ENCODE peak calls at places on chromosomes 11 and 22, in eight cellular contexts. Y is ovary; D is astrocyte of the spinal cord; N is right atrium auricular region; V is activated CD8-positive, alpha-beta T cell treated with anti-CD3 and anti-CD28 coated beads for 36 hours; L is endothelial cell; X is lung; C is cardiac muscle cell. B is an unnamed sample.
A peak's percentile ranks its signal among the peaks of the same experiment; 100 is the strongest.

GRCh38 chr11:129247129-129247528 is 55.0 kb upstream of the ARHGAP32 start:
- DNase-seq in Y (no peak), D (no peak), N (no peak), V (no peak), L (no peak), X (no peak), C (no peak), B (no peak)

GRCh38 chr11:46958777-46959176 is 22.2 kb downstream of the CSTPP1 start:
- DNase-seq in Y (no peak), D (no peak), N (no peak), V (no peak), L (no peak), X (no peak), C (no peak), B (no peak)

GRCh38 chr22:45235851-45236342 is 4.8 kb downstream of the KIAA0930 start:
- DNase-seq in Y (no peak), D (no peak), N (no peak), V (no peak), L (no peak), X (no peak), C (no peak), B (no peak)

GRCh38 chr22:20979243-20979809 is 2.8 kb upstream of the LZTR1 start:
- DNase-seq in Y (peak; percentile 68), D (peak; percentile 77), N (no peak), V (peak; percentile 85), L (peak; percentile 45), X (peak; percentile 78), C (peak; percentile 93), B (no peak)

GRCh38 chr22:21928048-21928447 is 24.6 kb downstream of the PPM1F start:
- DNase-seq in Y (no peak), D (no peak), N (no peak), V (no peak), L (no peak), X (no peak), C (no peak), B (no peak)

GRCh38 chr11:7612056-7612660 is 61.1 kb downstream of the CYB5R2 start:
- DNase-seq in Y (no peak), D (no peak), N (no peak), V (no peak), L (no peak), X (no peak), C (no peak), B (no peak)

GRCh38 chr11:96265236-96265737 is 77.7 kb downstream of the MAML2 start:
- DNase-seq in Y (no peak), D (no peak), N (no peak), V (no peak), L (no peak), X (no peak), C (no peak), B (no peak)

GRCh38 chr11:5232150-5232549 is 2.1 kb downstream of the HBD start:
- DNase-seq in Y (no peak), D (no peak), N (no peak), V (no peak), L (no peak), X (no peak), C (no peak), B (no peak)

GRCh38 chr11:67082071-67082791 is 25.6 kb downstream of the RHOD start:
- DNase-seq in Y (peak; percentile 44), D (no peak), N (no peak), V (no peak), L (no peak), X (no peak), C (peak; percentile 27), B (no peak)

GRCh38 chr11:104973616-104974015 is 5.2 kb upstream of the CASP4 start:
- DNase-seq in Y (no peak), D (no peak), N (no peak), V (no peak), L (no peak), X (no peak), C (no peak), B (no peak)

GRCh38 chr11:75275581-75275980 is 35.0 kb downstream of the TPBGL start:
- DNase-seq in Y (peak; percentile 25), D (no peak), N (no peak), V (peak; percentile 76), L (no peak), X (peak; percentile 50), C (no peak), B (no peak)

GRCh38 chr22:43042101-43042780 is 27.3 kb upstream of the PACSIN2 start:
- DNase-seq in Y (no peak), D (peak; percentile 70), N (no peak), V (no peak), L (no peak), X (no peak), C (no peak), B (no peak)

GRCh38 chr11:112229746-112230433 is 3.7 kb downstream of the PTS start:
- DNase-seq in Y (no peak), D (peak; percentile 87), N (no peak), V (no peak), L (no peak), X (no peak), C (peak; percentile 92), B (no peak)

GRCh38 chr11:94128171-94128745 is 383 bp upstream of the PANX1 start:
- DNase-seq in Y (no peak), D (no peak), N (no peak), V (no peak), L (peak; percentile 32), X (no peak), C (no peak), B (no peak)

GRCh38 chr11:76577921-76578654 is 92.5 kb downstream of the LRRC32 start:
- DNase-seq in Y (no peak), D (no peak), N (no peak), V (no peak), L (no peak), X (no peak), C (no peak), B (no peak)

GRCh38 chr22:44260216-44261035 is 52.3 kb downstream of the SHISAL1 start:
- DNase-seq in Y (no peak), D (no peak), N (no peak), V (no peak), L (no peak), X (no peak), C (no peak), B (peak; percentile 75)

GRCh38 chr22:39098026-39098425 is 982 bp downstream of the APOBEC3H start:
- DNase-seq in Y (no peak), D (no peak), N (no peak), V (peak; percentile 32), L (no peak), X (no peak), C (no peak), B (no peak)

GRCh38 chr11:27861706-27862430 is 161.6 kb upstream of the BDNF start:
- DNase-seq in Y (no peak), D (peak; percentile 90), N (no peak), V (no peak), L (no peak), X (no peak), C (peak; percentile 86), B (no peak)

GRCh38 chr11:65102142-65103095 is 6.4 kb downstream of the VPS51 start:
- DNase-seq in Y (no peak), D (peak; percentile 25), N (no peak), V (no peak), L (no peak), X (no peak), C (peak; percentile 39), B (no peak)

GRCh38 chr11:65104628-65105027 is 7.0 kb upstream of the TM7SF2 start:
- DNase-seq in Y (peak; percentile 49), D (no peak), N (no peak), V (no peak), L (no peak), X (no peak), C (no peak), B (no peak)

GRCh38 chr11:65103476-65103875 is 7.5 kb downstream of the VPS51 start:
- DNase-seq in Y (no peak), D (no peak), N (no peak), V (no peak), L (no peak), X (no peak), C (no peak), B (no peak)

GRCh38 chr11:65096926-65097325 is 912 bp downstream of the VPS51 start:
- DNase-seq in Y (no peak), D (no peak), N (no peak), V (no peak), L (no peak), X (no peak), C (no peak), B (no peak)

GRCh38 chr11:65100674-65101350 is 4.8 kb downstream of the VPS51 start:
- DNase-seq in Y (no peak), D (no peak), N (no peak), V (no peak), L (no peak), X (no peak), C (peak; percentile 80), B (no peak)
- TF ChIP-seq CTCF in Y (no peak), D (no peak), N (no peak), V (peak; percentile 21), L (no peak), X (no peak), C (peak; percentile 16), B (no peak)

DNA sequence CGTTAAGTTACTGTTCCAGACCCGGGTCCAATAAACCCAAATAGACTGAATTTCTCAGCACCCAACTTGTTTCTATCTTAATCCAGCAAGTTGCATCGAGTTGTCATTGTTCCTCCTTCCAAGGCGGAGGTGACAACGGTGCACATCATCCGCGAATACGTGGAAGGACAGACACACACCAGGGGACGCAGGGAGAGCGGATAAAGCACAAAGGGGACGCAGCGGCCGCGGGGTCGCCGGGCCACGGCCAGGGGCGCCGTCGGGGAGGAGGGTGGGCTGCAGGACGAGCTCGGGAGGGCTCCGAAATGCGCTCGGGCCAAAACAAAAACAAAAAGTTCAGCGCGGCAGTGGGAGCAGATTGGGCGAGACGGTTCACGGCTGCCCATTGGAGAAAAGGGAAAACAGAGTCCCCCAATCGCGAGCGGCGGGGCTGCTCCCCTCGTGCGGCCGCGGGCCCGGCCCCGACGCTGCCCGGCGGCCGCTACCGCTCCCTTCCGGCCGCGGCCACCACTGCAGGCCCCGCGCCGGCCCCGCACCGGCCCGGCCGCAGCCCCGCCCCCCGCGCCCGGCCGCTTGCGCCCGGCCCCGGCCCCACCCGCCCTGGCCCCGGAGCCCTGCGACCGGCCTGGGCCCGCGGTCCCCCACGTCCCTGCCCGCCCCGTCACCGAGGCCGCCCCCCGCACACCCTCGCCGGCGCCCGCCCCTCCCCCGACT is 518 bp downstream of the KMT5B start:
- DNase-seq in Y (peak; percentile 84), D (peak; percentile 66), N (peak; percentile 76), V (peak; percentile 73), L (peak; percentile 72), X (peak; percentile 76), C (peak; percentile 87), B (peak; percentile 88)
- TF ChIP-seq CTCF in Y (no peak), D (peak; percentile 20), N (peak; percentile 38), V (no peak), L (peak; percentile 37), X (no peak), C (no peak), B (peak; percentile 47)

GRCh38 chr11:1387961-1388762 is 1.6 kb upstream of the BRSK2 start:
- DNase-seq in Y (no peak), D (no peak), N (no peak), V (peak; percentile 25), L (no peak), X (peak; percentile 44), C (no peak), B (no peak)
- TF ChIP-seq CTCF in Y (no peak), D (no peak), N (no peak), V (no peak), L (no peak), X (no peak), C (no peak), B (no peak)

GRCh38 chr11:64644348-64645242 is 53.6 kb downstream of the SLC22A12 start:
- DNase-seq in Y (no peak), D (no peak), N (no peak), V (peak; percentile 23), L (no peak), X (no peak), C (peak; percentile 21), B (no peak)
- TF ChIP-seq CTCF in Y (no peak), D (no peak), N (peak; percentile 9), V (peak; percentile 18), L (no peak), X (no peak), C (peak; percentile 15), B (no peak)

B was measured in osteocyte.